ENCODE peak calls at places on chromosomes 16 and 17, in ten cellular contexts. V is esophagus squamous epithelium, T is gastrocnemius medialis, L is heart left ventricle, W is A549, P is ovary, J is IMR-90, I is sigmoid colon, M is right lobe of liver, C is stomach. B is an unnamed sample.
A peak's percentile ranks its signal among the peaks of the same experiment; 100 is the strongest.

GRCh38 chr16:88382491-88383400 is at the start of gene ZNF469:
- DNase-seq in P (peak; percentile 62), W (peak; percentile 34), M (peak; percentile 46), J (peak; percentile 57), L (peak; percentile 30), T (no peak), C (peak; percentile 36), V (no peak), I (peak; percentile 60), B (no peak)

GRCh38 chr17:39737761-39738567 is at the start of gene GRB7:
- DNase-seq in M (peak; percentile 86), J (no peak), I (no peak), T (no peak), W (peak; percentile 70), P (no peak), C (peak; percentile 94), L (no peak), V (no peak), B (peak; percentile 36)

GRCh38 chr16:67939507-67940435 is 3.1 kb upstream of the PSMB10 start:
- DNase-seq in M (peak; percentile 83), L (no peak), J (no peak), I (no peak), C (peak; percentile 80), T (peak; percentile 66), V (no peak), P (peak; percentile 55), W (no peak), B (peak; percentile 45)

GRCh38 chr16:67702130-67702529 is 17.0 kb downstream of the GFOD2 start:
- DNase-seq in I (peak; percentile 7), T (peak; percentile 20), L (no peak), C (no peak), W (no peak), P (no peak), J (no peak), V (no peak), M (peak; percentile 1), B (no peak)

GRCh38 chr17:47810200-47810821 is 11.3 kb downstream of the OSBPL7 start:
- DNase-seq in C (peak; percentile 82), M (no peak), I (peak; percentile 63), J (peak; percentile 87), V (no peak), P (peak; percentile 25), W (peak; percentile 88), T (no peak), L (peak; percentile 19), B (no peak)

GRCh38 chr16:64381979-64382378 is 739.9 kb downstream of the CDH11 start:
- DNase-seq in V (no peak), I (peak; percentile 54), L (no peak), J (no peak), P (no peak), C (no peak), W (no peak), M (no peak), T (peak; percentile 53), B (no peak)

GRCh38 chr16:53502331-53503269 is at the start of gene AKTIP:
- DNase-seq in M (no peak), J (peak; percentile 52), I (peak; percentile 79), C (peak; percentile 79), V (no peak), P (no peak), W (no peak), T (peak; percentile 79), L (peak; percentile 82), B (peak; percentile 83)

GRCh38 chr17:59853168-59853918 is 39.4 kb downstream of the TUBD1 start:
- DNase-seq in T (no peak), P (no peak), J (peak; percentile 100), M (no peak), W (peak; percentile 100), C (peak; percentile 91), L (no peak), V (no peak), I (peak; percentile 65), B (no peak)

GRCh38 chr16:50547340-50547865 is 793 bp upstream of the NKD1 start:
- DNase-seq in J (no peak), V (no peak), M (peak; percentile 72), L (no peak), W (peak; percentile 38), I (peak; percentile 77), P (peak; percentile 62), T (no peak), C (peak; percentile 63), B (peak; percentile 37)

GRCh38 chr16:50549561-50549915 is 1.3 kb downstream of the NKD1 start:
- DNase-seq in T (no peak), V (no peak), J (no peak), L (no peak), W (no peak), I (no peak), C (no peak), P (no peak), M (no peak), B (no peak)

GRCh38 chr16:50548659-50549560 is 714 bp downstream of the NKD1 start:
- DNase-seq in P (peak; percentile 55), W (no peak), V (no peak), C (peak; percentile 38), J (no peak), T (no peak), L (no peak), I (peak; percentile 72), M (no peak), B (no peak)

GRCh38 chr16:50550035-50550434 is 1.8 kb downstream of the NKD1 start:
- DNase-seq in C (no peak), P (no peak), I (peak; percentile 78), T (no peak), W (no peak), L (no peak), J (no peak), V (no peak), M (no peak), B (peak; percentile 17)

DNA sequence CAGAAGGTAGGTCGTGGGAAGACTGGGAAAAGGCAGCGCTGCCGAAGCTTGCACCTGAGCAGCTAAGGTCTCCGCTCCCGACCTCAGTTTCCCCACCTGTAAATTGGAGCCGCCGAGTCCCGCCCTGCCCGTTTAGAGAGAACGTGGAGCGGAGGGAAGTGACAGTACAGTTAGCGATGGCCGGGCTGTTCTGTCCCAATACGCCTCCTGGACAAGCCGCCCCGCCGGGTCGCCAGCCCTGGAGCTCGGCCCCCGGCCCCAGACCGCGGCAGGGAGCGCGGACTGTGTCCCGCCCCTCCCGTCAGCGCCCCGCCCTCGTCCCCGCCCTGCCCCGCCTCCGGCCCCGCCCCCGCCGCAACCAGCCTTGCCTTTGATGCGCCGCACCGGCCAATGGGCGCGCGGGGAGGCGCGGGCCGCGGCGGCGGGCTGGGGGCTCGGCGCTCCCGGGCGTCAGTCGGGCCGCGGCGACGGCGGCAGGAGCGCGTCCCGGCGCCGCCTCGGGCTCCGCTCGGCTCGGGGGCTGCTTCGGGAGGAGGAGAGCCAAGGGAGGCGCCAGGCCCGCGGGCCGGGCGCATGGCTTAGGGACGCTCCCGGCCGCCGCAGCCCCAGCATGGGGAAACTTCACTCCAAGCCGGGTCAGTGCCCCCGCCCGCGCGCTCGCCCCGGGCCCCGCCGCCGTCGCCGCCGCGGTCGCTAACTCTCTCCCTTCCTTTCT is at the start of gene NKD1:
- DNase-seq in C (peak; percentile 79), L (peak; percentile 56), T (peak; percentile 31), W (peak; percentile 30), I (peak; percentile 86), P (peak; percentile 84), J (peak; percentile 9), V (no peak), M (peak; percentile 81), B (peak; percentile 78)
- TF ChIP-seq POLR2A in C (no peak), L (peak; percentile 32), T (peak; percentile 54), W (peak; percentile 40), I (no peak), P (peak; percentile 56), J (no peak), V (no peak), M (peak; percentile 58), B (no peak)

DNA sequence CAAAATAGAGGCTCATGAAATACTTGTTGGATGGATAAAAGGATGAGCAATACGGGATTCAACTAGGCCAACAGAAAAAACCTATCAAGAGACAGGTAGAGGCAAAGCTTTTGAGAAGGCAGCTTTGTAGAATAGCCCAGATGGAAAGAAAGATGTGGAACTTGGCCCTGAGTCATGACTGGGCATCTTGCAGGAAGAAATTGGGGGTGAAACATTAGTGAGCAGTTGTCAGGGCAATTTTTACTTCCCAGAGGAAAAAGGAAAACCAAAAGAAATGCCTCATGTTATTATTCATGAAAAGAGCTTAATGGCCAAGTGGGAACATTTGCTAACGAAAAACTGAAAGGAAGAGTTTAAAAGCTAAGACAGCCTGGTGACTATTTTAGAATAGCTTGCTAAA is 180.1 kb downstream of the HS3ST3A1 start:
- DNase-seq in M (no peak), C (no peak), P (no peak), I (no peak), J (no peak), L (no peak), T (no peak), W (no peak), V (no peak), B (no peak)
- H3K27ac ChIP-seq in M (peak overlapping the region; percentile 31), C (no peak overlapping the region), P (no peak overlapping the region), I (no peak overlapping the region), J (no peak overlapping the region), L (no peak overlapping the region), T (no peak overlapping the region), W (no peak overlapping the region), V (no peak overlapping the region), B (no peak overlapping the region)

DNA sequence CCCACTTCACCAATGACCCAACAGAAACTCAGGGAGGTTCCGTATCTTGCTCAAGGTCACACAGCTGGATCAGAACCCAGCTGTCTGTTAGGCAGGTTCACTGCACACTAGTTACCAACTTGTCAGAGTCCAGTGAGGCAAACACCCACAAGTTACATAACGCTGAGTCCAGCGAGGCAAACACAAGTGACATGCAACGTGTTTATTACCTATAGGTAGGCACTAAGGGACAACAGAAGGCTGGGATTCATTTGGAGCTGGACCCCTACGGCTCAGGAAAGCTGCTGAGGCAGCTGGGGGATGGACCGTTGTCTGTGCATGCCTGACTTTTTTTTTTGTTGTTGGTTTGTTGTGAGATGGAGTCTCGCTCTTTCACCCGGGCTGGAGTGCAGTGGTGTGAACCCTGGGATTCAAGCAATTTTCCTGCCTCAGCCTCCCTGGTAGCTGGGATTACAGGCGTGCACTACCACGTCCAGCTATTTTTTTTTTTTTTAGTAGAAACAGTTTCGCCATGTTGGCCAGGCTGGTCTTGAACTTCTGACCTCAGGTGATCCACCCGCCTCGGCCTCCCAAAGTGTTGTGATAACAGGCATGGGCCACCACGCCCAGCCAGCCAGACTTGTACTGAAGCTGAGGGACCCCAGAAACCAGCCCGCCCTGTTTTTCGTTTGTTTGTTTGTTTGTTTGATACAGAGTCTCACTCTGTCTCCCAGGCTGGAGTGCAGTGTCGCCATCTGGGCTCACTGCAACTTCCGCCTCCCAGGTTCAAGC is 1.9 kb upstream of the RSAD1 start:
- DNase-seq in V (no peak), M (peak; percentile 73), W (no peak), T (no peak), C (no peak), J (no peak), I (no peak), L (no peak), P (no peak), B (no peak)
- TF ChIP-seq POLR2A in V (no peak), M (peak; percentile 26), W (no peak), T (no peak), C (no peak), J (no peak), I (no peak), L (no peak), P (no peak), B (no peak)

DNA sequence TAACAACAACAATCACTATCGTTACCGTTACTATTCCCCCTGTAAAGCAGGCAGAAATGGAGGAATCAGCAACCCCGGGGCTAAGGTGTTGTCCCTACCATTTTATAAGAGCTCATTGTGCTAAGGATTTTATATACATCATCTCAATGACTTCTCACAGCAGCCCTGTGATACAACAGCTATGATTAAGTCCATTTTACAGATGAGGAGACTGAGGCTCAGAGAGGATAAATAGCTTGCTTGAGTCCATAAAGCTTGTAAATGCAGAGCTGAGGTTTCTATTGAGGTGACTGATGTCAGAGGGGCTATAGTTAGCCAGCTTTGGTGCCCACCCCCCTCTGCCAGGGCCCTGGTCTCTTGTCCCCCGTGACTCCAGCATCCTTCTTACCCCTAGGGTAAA is 16.7 kb upstream of the PDK2 start:
- DNase-seq in M (no peak), I (no peak), C (no peak), P (no peak), T (no peak), L (no peak), V (no peak), W (no peak), J (no peak), B (no peak)
- H3K27ac ChIP-seq in M (no peak overlapping the region), I (no peak overlapping the region), C (no peak overlapping the region), P (no peak overlapping the region), T (no peak overlapping the region), L (no peak overlapping the region), V (no peak overlapping the region), W (peak overlapping the region; percentile 71), J (no peak overlapping the region), B (no peak overlapping the region)

B was measured in testis.